ENCODE peak calls at places on chromosomes 11 and 22, in five cellular contexts. One of them, this sample, is unnamed.

GRCh38 chr11:33779849-33780528 is 5.7 kb upstream of the FBXO3 start:
- DNase-seq in stimulated activated naive B cell treated with anti-CD40 and anti-IgM and Interleukin-4, amounts not matched to agents 10 μg/mL and 1 μg/mL and 100 μg/mL, for 72 hours: no peak
- DNase-seq in NCI-H774: no peak
- DNase-seq in GM20000: no peak
- DNase-seq in WTC11: no peak
- DNase-seq in this sample: no peak

GRCh38 chr11:113260541-113260940 is 53.8 kb upstream of the TTC12 start:
- DNase-seq in stimulated activated naive B cell treated with anti-CD40 and anti-IgM and Interleukin-4, amounts not matched to agents 10 μg/mL and 1 μg/mL and 100 μg/mL, for 72 hours: no peak
- DNase-seq in NCI-H774: no peak
- DNase-seq in GM20000: no peak
- DNase-seq in WTC11: no peak
- DNase-seq in this sample: no peak

GRCh38 chr11:112355726-112356125 is 95.1 kb upstream of the PLET1 start:
- DNase-seq in stimulated activated naive B cell treated with anti-CD40 and anti-IgM and Interleukin-4, amounts not matched to agents 10 μg/mL and 1 μg/mL and 100 μg/mL, for 72 hours: no peak
- DNase-seq in NCI-H774: peak
- DNase-seq in GM20000: no peak
- DNase-seq in WTC11: peak
- DNase-seq in this sample: peak

GRCh38 chr11:36617543-36617942 is 19.5 kb upstream of the RAG2 start:
- DNase-seq in stimulated activated naive B cell treated with anti-CD40 and anti-IgM and Interleukin-4, amounts not matched to agents 10 μg/mL and 1 μg/mL and 100 μg/mL, for 72 hours: no peak
- DNase-seq in NCI-H774: no peak
- DNase-seq in GM20000: no peak
- DNase-seq in WTC11: no peak
- DNase-seq in this sample: no peak

GRCh38 chr22:49176956-49177355 is 650.7 kb downstream of the BRD1 start:
- DNase-seq in stimulated activated naive B cell treated with anti-CD40 and anti-IgM and Interleukin-4, amounts not matched to agents 10 μg/mL and 1 μg/mL and 100 μg/mL, for 72 hours: no peak
- DNase-seq in NCI-H774: no peak
- DNase-seq in GM20000: no peak
- DNase-seq in WTC11: no peak
- DNase-seq in this sample: no peak

GRCh38 chr11:14620027-14620511 is 23.5 kb upstream of the PDE3B start:
- DNase-seq in stimulated activated naive B cell treated with anti-CD40 and anti-IgM and Interleukin-4, amounts not matched to agents 10 μg/mL and 1 μg/mL and 100 μg/mL, for 72 hours: no peak
- DNase-seq in NCI-H774: peak
- DNase-seq in GM20000: no peak
- DNase-seq in WTC11: no peak
- DNase-seq in this sample: no peak

GRCh38 chr11:64233913-64234839 is at the start of gene VEGFB:
- DNase-seq in stimulated activated naive B cell treated with anti-CD40 and anti-IgM and Interleukin-4, amounts not matched to agents 10 μg/mL and 1 μg/mL and 100 μg/mL, for 72 hours: peak
- DNase-seq in NCI-H774: peak
- DNase-seq in GM20000: peak
- DNase-seq in WTC11: peak
- DNase-seq in this sample: peak

GRCh38 chr11:8122173-8122572 is 41.2 kb downstream of the TUB start:
- DNase-seq in stimulated activated naive B cell treated with anti-CD40 and anti-IgM and Interleukin-4, amounts not matched to agents 10 μg/mL and 1 μg/mL and 100 μg/mL, for 72 hours: no peak
- DNase-seq in NCI-H774: no peak
- DNase-seq in GM20000: no peak
- DNase-seq in WTC11: no peak
- DNase-seq in this sample: no peak

GRCh38 chr22:46674906-46675305 is 54.7 kb downstream of the GRAMD4 start:
- DNase-seq in stimulated activated naive B cell treated with anti-CD40 and anti-IgM and Interleukin-4, amounts not matched to agents 10 μg/mL and 1 μg/mL and 100 μg/mL, for 72 hours: no peak
- DNase-seq in NCI-H774: no peak
- DNase-seq in GM20000: no peak
- DNase-seq in WTC11: no peak
- DNase-seq in this sample: no peak

GRCh38 chr22:36211237-36211881 is 9.8 kb upstream of the APOL4 start:
- DNase-seq in stimulated activated naive B cell treated with anti-CD40 and anti-IgM and Interleukin-4, amounts not matched to agents 10 μg/mL and 1 μg/mL and 100 μg/mL, for 72 hours: no peak
- DNase-seq in NCI-H774: no peak
- DNase-seq in GM20000: no peak
- DNase-seq in WTC11: no peak
- DNase-seq in this sample: peak

GRCh38 chr11:92776676-92777075 is 192.8 kb upstream of the MTNR1B start:
- DNase-seq in stimulated activated naive B cell treated with anti-CD40 and anti-IgM and Interleukin-4, amounts not matched to agents 10 μg/mL and 1 μg/mL and 100 μg/mL, for 72 hours: no peak
- DNase-seq in NCI-H774: no peak
- DNase-seq in GM20000: no peak
- DNase-seq in WTC11: no peak
- DNase-seq in this sample: no peak

This sample was measured in GM12865.